ENCODE peak calls at places on chromosomes 12 and 14, in ten cellular contexts. X, E, D, G, R, U, M, F, A and J are unnamed samples.
A peak's percentile ranks its signal among the peaks of the same experiment; 100 is the strongest.

GRCh38 chr12:128111333-128111732 is 155.6 kb upstream of the TMEM132C start:
- DNase-seq in G (no peak), M (no peak), X (no peak), A (no peak), R (no peak), U (peak; percentile 17), D (no peak), F (no peak), E (no peak), J (no peak)

GRCh38 chr12:118073768-118074167 is 12.8 kb upstream of the WSB2 start:
- DNase-seq in G (no peak), F (no peak), M (no peak), D (no peak), A (no peak), E (no peak), U (no peak), R (no peak), X (no peak), J (no peak)

GRCh38 chr12:4037747-4038312 is 164.6 kb upstream of the PARP11 start:
- DNase-seq in A (peak; percentile 34), D (no peak), X (no peak), G (peak; percentile 2), U (peak; percentile 59), M (no peak), F (peak; percentile 39), R (peak; percentile 53), E (no peak), J (peak; percentile 32)

GRCh38 chr12:66697404-66697803 is 18.5 kb upstream of the GRIP1 start:
- DNase-seq in R (no peak), G (no peak), U (no peak), X (no peak), M (no peak), E (no peak), F (no peak), D (no peak), A (no peak), J (no peak)

GRCh38 chr12:124786065-124786964 is 77.3 kb downstream of the SCARB1 start:
- DNase-seq in E (peak; percentile 76), M (no peak), R (peak; percentile 65), A (peak; percentile 78), U (peak; percentile 92), F (no peak), G (no peak), D (no peak), X (no peak), J (peak; percentile 88)

GRCh38 chr12:57196439-57196838 is 20.2 kb upstream of the NXPH4 start:
- DNase-seq in D (no peak), X (no peak), F (no peak), U (no peak), E (no peak), G (no peak), M (no peak), A (no peak), R (no peak), J (no peak)

GRCh38 chr12:76921891-76922664 is 43.3 kb upstream of the CSRP2 start:
- DNase-seq in X (no peak), U (no peak), G (no peak), F (no peak), E (no peak), D (no peak), R (peak; percentile 27), A (no peak), M (no peak), J (no peak)

GRCh38 chr14:75720828-75721227 is 59.8 kb downstream of the TTLL5 start:
- DNase-seq in U (no peak), G (no peak), X (no peak), R (peak; percentile 71), A (no peak), E (no peak), F (no peak), M (no peak), D (no peak), J (peak; percentile 38)

GRCh38 chr14:20195911-20196310 is 5.2 kb downstream of the OR11G2 start:
- DNase-seq in M (no peak), U (no peak), E (no peak), A (no peak), G (peak; percentile 9), X (no peak), F (no peak), R (no peak), D (no peak), J (no peak)

GRCh38 chr14:91115986-91116385 is 2.1 kb downstream of the DGLUCY start:
- DNase-seq in X (no peak), R (no peak), G (no peak), F (no peak), E (no peak), U (no peak), A (no peak), D (no peak), M (no peak), J (no peak)

GRCh38 chr12:6635375-6635855 is 344 bp downstream of the LPAR5 start:
- DNase-seq in A (no peak), M (no peak), U (no peak), R (no peak), G (no peak), F (no peak), X (no peak), E (no peak), D (peak; percentile 58), J (no peak)

GRCh38 chr14:79483472-79483871 is 727.8 kb downstream of the DIO2 start:
- DNase-seq in U (no peak), X (no peak), M (no peak), D (no peak), F (no peak), G (peak; percentile 88), R (no peak), A (no peak), E (peak; percentile 26), J (peak; percentile 1)

GRCh38 chr12:97943359-97943758 is 480.8 kb downstream of the RMST start:
- DNase-seq in R (no peak), M (no peak), D (no peak), E (no peak), U (no peak), F (no peak), A (no peak), G (no peak), X (no peak), J (no peak)